ENCODE peak calls at places on chromosomes 13 and 19, in eight cellular contexts. J is OCI-LY7, R is pancreas, I is Caco-2, K is AG10803, A is body of pancreas, U is lower lobe of right lung, C is lung. S is an unnamed sample.

GRCh38 chr13:38577048-38577447 is 109.8 kb upstream of the FREM2 start:
- DNase-seq in U (no peak), A (no peak), C (no peak), I (peak; percentile 44), J (no peak), R (no peak), K (peak; percentile 4), S (no peak)

GRCh38 chr13:114107686-114108081 is 24.7 kb downstream of the RASA3 start:
- DNase-seq in A (no peak), R (no peak), C (no peak), U (peak; percentile 49), I (no peak), J (no peak), K (peak; percentile 70), S (peak; percentile 17)

GRCh38 chr13:60448907-60449510 is 52.0 kb downstream of the TDRD3 start:
- DNase-seq in I (peak; percentile 49), A (no peak), R (peak; percentile 15), C (no peak), K (peak; percentile 62), J (peak; percentile 38), U (no peak), S (no peak)

GRCh38 chr19:1236566-1236965 is 1.2 kb downstream of the CBARP start:
- DNase-seq in J (no peak), R (no peak), I (no peak), C (no peak), A (no peak), U (no peak), K (no peak), S (no peak)

GRCh38 chr19:27652796-27653195 is 1560.2 kb downstream of the UQCRFS1 start:
- DNase-seq in K (no peak), C (no peak), R (no peak), I (no peak), J (no peak), A (no peak), U (no peak), S (no peak)

GRCh38 chr19:47471733-47472457 is at the start of gene SLC8A2:
- DNase-seq in J (peak; percentile 34), C (no peak), I (peak; percentile 90), K (peak; percentile 73), R (peak; percentile 81), U (no peak), A (peak; percentile 83), S (peak; percentile 47)

GRCh38 chr13:20128459-20128927 is 32.4 kb downstream of the GJA3 start:
- DNase-seq in K (no peak), R (peak; percentile 57), J (no peak), A (peak; percentile 59), C (no peak), I (peak; percentile 68), U (no peak), S (no peak)

GRCh38 chr13:24050796-24051715 is 109.5 kb upstream of the SPATA13 start:
- DNase-seq in A (no peak), J (no peak), R (no peak), K (no peak), C (no peak), I (no peak), U (no peak), S (no peak)

GRCh38 chr19:29098863-29099481 is 114.0 kb downstream of the UQCRFS1 start:
- DNase-seq in R (no peak), U (peak; percentile 59), K (peak; percentile 95), J (no peak), A (no peak), I (no peak), C (peak; percentile 58), S (peak; percentile 90)

GRCh38 chr19:37572203-37572602 is 22.4 kb downstream of the ZNF571 start:
- DNase-seq in I (no peak), U (no peak), J (no peak), K (peak; percentile 1), R (no peak), A (no peak), C (no peak), S (no peak)

GRCh38 chr13:36965767-36966166 is 33.4 kb downstream of the ALG5 start:
- DNase-seq in J (no peak), I (no peak), C (no peak), A (no peak), R (no peak), K (peak; percentile 67), U (no peak), S (no peak)

GRCh38 chr19:34363094-34363493 is 1.9 kb upstream of the GPI start:
- DNase-seq in I (no peak), J (no peak), U (no peak), C (no peak), K (no peak), R (no peak), A (no peak), S (no peak)

GRCh38 chr13:112146073-112146360 is 79.1 kb downstream of the SOX1 start:
- DNase-seq in I (no peak), R (no peak), U (no peak), C (no peak), K (no peak), A (no peak), J (no peak), S (no peak)

GRCh38 chr13:72504026-72504925 is 223.2 kb downstream of the MZT1 start:
- DNase-seq in K (no peak), R (no peak), U (no peak), A (no peak), C (no peak), I (no peak), J (no peak), S (no peak)

DNA sequence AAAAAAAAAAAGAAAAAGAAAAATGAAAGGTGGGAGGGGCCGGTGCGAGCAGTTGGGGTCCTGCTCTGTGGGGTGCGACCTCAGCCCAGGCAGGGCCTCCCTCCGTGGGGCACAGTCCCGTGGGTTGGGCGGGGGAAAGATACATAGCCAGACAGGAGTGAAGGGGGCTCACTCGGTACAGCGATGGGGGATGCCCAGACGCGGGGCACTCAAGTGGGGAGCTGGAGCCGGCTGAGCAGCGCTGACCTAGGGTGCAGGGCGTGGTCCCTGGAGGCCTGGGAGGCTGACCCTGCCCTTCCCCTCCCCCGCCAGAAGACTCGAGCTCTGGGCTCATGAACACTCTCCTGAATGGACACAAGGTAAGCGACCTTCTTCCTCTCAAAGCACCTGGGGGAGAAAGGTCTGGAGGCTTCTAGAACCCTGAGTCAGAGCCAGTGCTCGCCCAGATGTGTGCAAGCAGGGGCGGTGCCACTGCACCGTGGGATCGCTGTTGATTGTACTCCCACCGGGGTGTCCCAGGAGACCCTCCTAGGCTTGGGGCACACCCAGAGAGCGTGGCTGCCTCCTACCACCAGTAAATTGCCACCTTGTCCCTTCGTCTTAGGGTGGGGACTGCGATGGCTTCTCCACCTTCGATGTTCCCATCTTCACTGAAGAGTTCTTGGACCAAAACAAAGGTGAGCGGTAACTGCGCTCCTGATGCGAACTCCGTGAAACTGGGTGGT is 3.4 kb downstream of the HMG20B start:
- DNase-seq in A (no peak), J (no peak), I (no peak), U (no peak), R (no peak), K (no peak), C (no peak), S (no peak)
- H3K4me3 ChIP-seq in A (no peak overlapping the region), J (no peak overlapping the region), I (peak overlapping the region; percentile 40), U (peak overlapping the region; percentile 34), R (no peak overlapping the region), K (peak overlapping the region; percentile 37), C (no peak overlapping the region), S (peak overlapping the region; percentile 37)

DNA sequence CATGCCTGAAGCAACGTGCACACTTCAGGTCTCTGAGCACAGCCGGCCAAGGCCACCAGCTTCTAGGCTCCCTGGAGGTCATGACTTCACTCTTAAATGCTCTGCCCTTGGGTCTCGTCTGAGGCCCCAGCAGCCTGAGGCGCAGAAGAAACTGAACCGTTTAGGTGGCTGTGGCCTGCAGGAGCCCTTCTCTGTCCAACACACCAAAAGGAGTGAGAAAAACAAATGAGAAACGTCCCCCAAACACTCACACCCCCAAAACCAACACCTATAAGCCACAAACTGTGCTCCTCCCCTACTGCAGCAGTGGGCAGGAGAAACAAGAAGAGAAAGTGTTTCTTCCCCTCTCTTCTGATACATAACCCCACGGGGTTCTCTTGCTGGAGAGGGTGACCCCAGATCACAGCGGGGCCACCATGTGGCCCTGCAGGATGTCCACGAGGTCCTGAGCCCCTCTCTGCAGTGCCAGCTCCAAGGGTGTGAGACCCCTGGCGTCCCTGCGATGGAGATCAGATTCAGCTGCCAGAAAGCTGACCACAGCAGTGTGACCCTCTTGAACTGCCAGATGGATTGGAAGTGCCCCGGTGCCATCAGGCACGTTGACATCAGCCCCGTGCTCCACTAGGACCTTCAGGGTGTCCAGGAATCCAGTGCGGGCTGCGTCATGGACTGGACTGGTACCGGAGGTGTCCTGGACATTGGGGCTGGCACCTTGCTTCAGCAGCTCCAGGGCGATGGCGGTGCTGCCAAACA is 1.0 kb upstream of the KRI1 start:
- DNase-seq in A (no peak), C (no peak), J (peak; percentile 45), R (no peak), U (no peak), K (no peak), I (no peak), S (no peak)
- H3K4me3 ChIP-seq in A (no peak overlapping the region), C (no peak overlapping the region), J (peak overlapping the region; percentile 76), R (no peak overlapping the region), U (peak overlapping the region; percentile 89), K (peak overlapping the region; percentile 66), I (no peak overlapping the region), S (peak overlapping the region; percentile 91)

DNA sequence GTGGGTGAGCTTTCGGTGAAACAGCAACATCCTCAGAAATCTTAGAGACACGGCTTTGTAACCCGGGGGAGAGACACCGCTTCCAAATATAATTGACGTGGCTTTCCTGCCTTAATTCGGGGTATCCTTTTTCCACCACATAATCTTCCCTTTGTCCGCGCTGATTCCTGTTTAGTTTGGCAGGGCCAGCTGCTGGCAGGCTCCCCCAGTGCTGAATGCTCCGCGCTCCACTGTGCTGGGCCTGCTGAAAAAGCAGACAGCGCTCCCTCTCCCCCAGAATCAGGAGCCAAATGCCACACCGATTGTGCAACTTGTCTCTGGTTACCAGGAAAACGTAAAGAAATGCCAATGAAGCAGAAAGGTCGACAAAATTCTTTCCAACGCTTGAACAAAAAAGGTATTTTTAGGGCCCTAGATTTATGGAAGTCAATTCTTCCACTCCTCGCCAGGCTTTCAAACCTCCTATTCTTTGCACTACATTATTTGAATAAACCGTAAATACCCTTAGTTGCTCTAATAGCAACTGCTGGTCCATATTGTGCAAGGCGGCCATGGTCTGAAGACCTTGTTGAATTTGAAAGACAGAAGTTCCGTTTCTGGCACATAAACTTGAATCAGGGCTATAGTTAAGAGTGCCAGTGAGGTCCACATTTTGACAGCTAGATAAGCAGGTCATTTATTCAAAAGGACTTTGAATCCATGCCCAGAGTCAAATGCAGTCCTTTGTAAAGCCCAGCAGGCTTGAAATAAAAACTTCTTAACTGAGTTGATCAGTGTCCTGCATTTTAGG is 206.7 kb upstream of the RFC3 start:
- DNase-seq in A (peak; percentile 34), J (no peak), R (peak; percentile 41), C (peak; percentile 38), I (no peak), U (no peak), K (no peak), S (peak; percentile 42)
- H3K4me3 ChIP-seq in A (no peak overlapping the region), J (no peak overlapping the region), R (no peak overlapping the region), C (no peak overlapping the region), I (no peak overlapping the region), U (peak overlapping the region; percentile 43), K (no peak overlapping the region), S (peak overlapping the region; percentile 38)

DNA sequence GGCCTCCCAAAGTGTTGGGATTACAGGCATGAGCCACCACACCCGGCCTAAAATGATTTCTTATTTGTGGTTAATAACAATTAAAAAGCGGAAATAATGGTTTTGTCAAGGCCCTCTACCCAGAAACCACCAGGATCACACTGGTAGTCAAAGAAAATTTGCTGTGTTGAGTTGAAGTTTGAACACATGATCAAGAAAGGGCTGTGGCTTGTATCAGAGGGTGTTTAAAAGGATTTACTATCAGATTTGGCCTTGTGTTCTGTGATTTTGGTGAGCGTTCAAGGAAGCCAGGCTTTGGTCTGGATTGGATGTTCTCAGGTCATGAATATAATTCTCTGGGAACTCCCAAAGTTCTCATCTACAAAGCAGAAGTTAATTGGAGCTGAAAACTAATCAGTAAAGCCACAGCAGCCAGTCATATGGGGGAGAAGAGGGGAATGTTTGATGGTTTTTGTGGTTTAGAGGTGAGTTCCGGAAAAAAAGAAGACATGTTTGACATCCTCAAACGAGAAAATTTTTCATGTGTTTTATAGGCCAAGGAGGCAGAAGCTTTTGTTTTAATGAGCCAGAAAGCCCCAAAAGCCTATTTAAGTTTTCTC is 10.6 kb upstream of the ZNF556 start:
- DNase-seq in C (no peak), J (no peak), R (no peak), K (no peak), U (no peak), A (no peak), I (no peak), S (no peak)
- H3K4me3 ChIP-seq in C (no peak overlapping the region), J (no peak overlapping the region), R (no peak overlapping the region), K (no peak overlapping the region), U (no peak overlapping the region), A (no peak overlapping the region), I (no peak overlapping the region), S (no peak overlapping the region)